ENCODE peak calls at places on chromosome 20, in six cellular contexts. F, V, H, C, T and Q are unnamed samples.

GRCh38 chr20:49753133-49753532 is 39.5 kb upstream of the B4GALT5 start:
- DNase-seq in F (peak; percentile 63), V (no peak), H (no peak), C (no peak), T (no peak), Q (no peak)

GRCh38 chr20:34997171-34997570 is 41.5 kb downstream of the MYH7B start:
- DNase-seq in F (no peak), V (peak; percentile 83), H (peak; percentile 63), C (no peak), T (no peak), Q (no peak)

GRCh38 chr20:57389695-57390603 is 1.2 kb upstream of the RBM38 start:
- DNase-seq in F (no peak), V (peak; percentile 72), H (no peak), C (no peak), T (no peak), Q (no peak)

GRCh38 chr20:4470375-4470774 is 251.3 kb upstream of the PRND start:
- DNase-seq in F (peak; percentile 63), V (no peak), H (no peak), C (peak; percentile 82), T (no peak), Q (no peak)

GRCh38 chr20:57006411-57007170 is 259.9 kb downstream of the BMP7 start:
- DNase-seq in F (peak; percentile 87), V (no peak), H (no peak), C (peak; percentile 22), T (no peak), Q (no peak)

GRCh38 chr20:38221041-38221589 is 39.4 kb downstream of the KIAA1755 start:
- DNase-seq in F (peak; percentile 92), V (peak; percentile 90), H (peak; percentile 65), C (peak; percentile 39), T (peak; percentile 68), Q (no peak)

GRCh38 chr20:19003759-19004336 is 190.3 kb downstream of the SCP2D1 start:
- DNase-seq in F (peak; percentile 56), V (no peak), H (no peak), C (no peak), T (no peak), Q (no peak)

GRCh38 chr20:14470231-14470894 is 133.0 kb upstream of the FLRT3 start:
- DNase-seq in F (no peak), V (no peak), H (peak; percentile 73), C (no peak), T (no peak), Q (no peak)

GRCh38 chr20:32976746-32977145 is 27.5 kb downstream of the SUN5 start:
- DNase-seq in F (no peak), V (no peak), H (no peak), C (no peak), T (no peak), Q (no peak)

GRCh38 chr20:38842558-38842981 is 37.1 kb downstream of the PPP1R16B start:
- DNase-seq in F (no peak), V (no peak), H (no peak), C (no peak), T (peak; percentile 4), Q (no peak)

GRCh38 chr20:208937-209566 is 18.0 kb upstream of the DEFB129 start:
- DNase-seq in F (peak; percentile 78), V (no peak), H (no peak), C (peak; percentile 67), T (peak; percentile 58), Q (peak; percentile 55)

GRCh38 chr20:19314619-19315018 is 102.2 kb downstream of the SLC24A3 start:
- DNase-seq in F (no peak), V (no peak), H (no peak), C (no peak), T (no peak), Q (no peak)

GRCh38 chr20:17024513-17025105 is 202.2 kb upstream of the PCSK2 start:
- DNase-seq in F (no peak), V (no peak), H (no peak), C (peak; percentile 91), T (no peak), Q (no peak)

GRCh38 chr20:49400904-49401303 is 81.6 kb downstream of the KCNB1 start:
- DNase-seq in F (no peak), V (no peak), H (no peak), C (peak; percentile 33), T (no peak), Q (no peak)

GRCh38 chr20:16405254-16405653 is 168.0 kb downstream of the KIF16B start:
- DNase-seq in F (no peak), V (no peak), H (no peak), C (no peak), T (no peak), Q (no peak)

GRCh38 chr20:33477386-33478234 is 12.3 kb upstream of the CBFA2T2 start:
- DNase-seq in F (no peak), V (no peak), H (peak; percentile 81), C (no peak), T (no peak), Q (no peak)

DNA sequence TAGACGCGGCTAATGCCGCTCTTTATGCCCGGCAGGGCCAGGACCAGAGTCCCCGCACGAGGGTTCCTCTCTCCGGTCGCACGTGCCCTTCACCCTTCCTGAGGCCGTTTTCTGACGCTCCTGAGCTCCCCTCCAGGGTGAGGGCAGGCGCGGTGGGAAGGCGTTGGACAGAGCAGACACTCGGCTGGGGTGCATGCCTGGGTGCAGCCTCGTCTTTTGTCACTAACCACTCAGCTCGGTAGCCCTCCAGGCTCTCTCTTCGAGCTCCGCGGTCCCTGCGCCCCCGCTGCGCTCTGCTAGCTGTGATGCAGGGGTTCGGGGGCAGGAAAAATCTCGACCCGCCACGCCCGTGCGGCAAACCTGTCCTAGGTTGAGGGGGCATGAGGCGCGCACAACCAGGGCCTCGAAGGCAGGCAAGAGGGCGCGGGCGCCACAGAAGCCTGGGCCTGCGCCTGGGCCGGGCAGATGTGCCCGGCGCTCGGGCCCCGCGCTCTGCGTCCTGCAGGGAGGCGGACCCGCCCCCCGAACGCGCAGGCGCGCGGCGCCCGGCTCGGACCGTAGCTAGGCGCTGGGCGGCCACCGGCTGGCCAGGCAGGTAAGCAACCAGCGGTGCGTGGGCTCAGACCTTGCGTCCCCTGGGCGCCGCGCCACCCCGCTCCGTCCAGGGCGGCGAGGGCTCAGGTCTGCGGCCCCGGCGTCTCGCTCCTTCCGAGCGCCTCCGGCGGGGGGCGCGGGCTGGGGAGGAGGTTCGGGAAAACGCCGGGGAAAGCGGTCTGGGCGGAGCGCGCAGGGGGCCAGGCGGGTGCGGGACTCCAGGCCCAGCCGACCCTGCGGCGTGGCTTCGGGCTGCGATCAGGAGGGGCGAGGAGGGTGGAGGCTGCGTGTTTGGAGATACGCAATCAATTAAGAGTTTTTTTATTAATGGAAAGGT is at the start of gene L3MBTL1:
- DNase-seq in F (peak; percentile 51), V (peak; percentile 76), H (peak; percentile 61), C (peak; percentile 36), T (peak; percentile 14), Q (no peak)
- H3K27ac ChIP-seq in F (no peak within 1 kb of the TSS), V (no peak within 1 kb of the TSS), H (no peak within 1 kb of the TSS), C (no peak within 1 kb of the TSS), T (no peak within 1 kb of the TSS), Q (peak within 1 kb of the TSS; percentile 67)

GRCh38 chr20:30812739-30813411 is 444.6 kb upstream of the DEFB115 start:
- DNase-seq in F (no peak), V (no peak), H (no peak), C (no peak), T (no peak), Q (no peak)

GRCh38 chr20:30815577-30816181 is 441.8 kb upstream of the DEFB115 start:
- DNase-seq in F (no peak), V (peak; percentile 33), H (no peak), C (no peak), T (no peak), Q (no peak)

GRCh38 chr20:30816182-30816645 is 441.2 kb upstream of the DEFB115 start:
- DNase-seq in F (no peak), V (peak; percentile 70), H (peak; percentile 22), C (no peak), T (no peak), Q (no peak)

GRCh38 chr20:30811896-30812671 is 445.4 kb upstream of the DEFB115 start:
- DNase-seq in F (peak; percentile 16), V (peak; percentile 70), H (peak; percentile 31), C (peak; percentile 53), T (peak; percentile 61), Q (no peak)
- H3K4me3 ChIP-seq in F (no peak overlapping the region), V (no peak overlapping the region), H (no peak overlapping the region), C (peak overlapping the region; percentile 42), T (peak overlapping the region; percentile 20), Q (peak overlapping the region; percentile 11)

DNA sequence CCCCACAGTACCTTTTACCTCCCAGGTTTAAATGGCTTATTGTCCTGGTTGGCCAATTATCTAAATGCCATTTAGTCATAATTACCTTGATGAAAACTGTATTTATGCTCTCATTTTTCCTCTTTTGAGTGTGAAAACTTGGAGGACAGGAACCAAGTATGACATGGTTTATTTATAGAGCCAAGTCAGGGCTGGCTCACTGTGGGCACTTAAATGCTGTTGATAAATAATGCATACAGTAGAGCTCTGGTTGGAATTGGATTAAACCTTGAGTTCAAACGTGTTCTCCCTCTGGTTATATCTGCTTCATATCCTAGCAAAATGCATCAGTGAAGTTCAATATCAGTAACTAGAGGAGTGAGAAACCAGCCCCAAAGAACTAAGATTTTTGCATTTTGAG is 255.6 kb downstream of the BTBD3 start:
- DNase-seq in F (peak; percentile 19), V (no peak), H (no peak), C (no peak), T (no peak), Q (no peak)
- H3K27ac ChIP-seq in F (no peak overlapping the region), V (no peak overlapping the region), H (no peak overlapping the region), C (no peak overlapping the region), T (no peak overlapping the region), Q (no peak overlapping the region)

DNA sequence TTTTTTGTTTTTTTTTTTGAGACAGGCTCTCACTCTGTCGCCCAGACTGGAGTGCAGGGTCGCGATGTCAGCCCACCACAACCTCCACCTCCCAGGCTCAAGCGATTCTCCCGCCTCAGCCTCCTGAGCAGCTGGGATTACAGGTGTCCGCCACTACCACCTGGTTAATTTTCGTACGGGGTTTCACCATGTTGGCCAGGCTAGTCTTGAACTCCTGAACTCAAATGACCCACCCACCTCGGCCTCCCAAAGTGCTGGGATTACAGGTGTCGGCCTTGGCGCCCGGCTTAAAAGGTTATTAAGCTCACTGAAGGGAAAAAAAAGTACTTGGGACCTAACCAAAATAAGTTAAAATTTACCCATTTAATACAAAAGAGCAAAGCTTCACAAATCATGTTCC is 1.9 kb downstream of the TCFL5 start:
- DNase-seq in F (no peak), V (no peak), H (no peak), C (no peak), T (no peak), Q (no peak)
- H3K4me3 ChIP-seq in F (peak overlapping the region; percentile 81), V (no peak overlapping the region), H (no peak overlapping the region), C (peak overlapping the region; percentile 59), T (no peak overlapping the region), Q (peak overlapping the region; percentile 66)

GRCh38 chr20:23079926-23080325 is 6.2 kb downstream of the CD93 start:
- DNase-seq in F (no peak), V (no peak), H (no peak), C (no peak), T (no peak), Q (no peak)
- H3K27ac ChIP-seq in F (no peak overlapping the region), V (no peak overlapping the region), H (no peak overlapping the region), C (no peak overlapping the region), T (no peak overlapping the region), Q (no peak overlapping the region)